ENCODE peak calls at places on chromosomes 16 and 17, in five cellular contexts. P, B, T, O and H are unnamed samples. For H3K4me1 and H3K9me3, the result is how much of the 10 kb centered on the place peaks cover.

GRCh38 chr16:88655733-88656281 is 5.0 kb upstream of the CYBA start:
- DNase-seq in O (no peak), T (no peak), B (no peak), P (no peak), H (no peak)

GRCh38 chr17:77716289-77716929 is 242.1 kb upstream of the TNRC6C start:
- DNase-seq in B (no peak), P (no peak), T (no peak), O (no peak), H (no peak)

GRCh38 chr16:280005-280421 is 378 bp upstream of the ARHGDIG start:
- DNase-seq in O (no peak), B (no peak), P (no peak), T (no peak), H (no peak)

GRCh38 chr16:74107795-74108610 is 188.6 kb upstream of the PSMD7 start:
- DNase-seq in O (peak), T (peak), B (peak), P (peak), H (peak)

GRCh38 chr16:14242769-14243168 is 171.7 kb downstream of the MRTFB start:
- DNase-seq in O (no peak), P (no peak), B (no peak), T (no peak), H (no peak)

GRCh38 chr17:38898812-38899348 is 26.5 kb upstream of the LASP1NB start:
- DNase-seq in B (no peak), T (no peak), O (peak), P (peak), H (no peak)

GRCh38 chr16:87436225-87437172 is 44.4 kb downstream of the MAP1LC3B start:
- DNase-seq in T (no peak), P (no peak), O (no peak), B (no peak), H (no peak)

GRCh38 chr17:47837401-47838039 is 3.6 kb downstream of the SCRN2 start:
- DNase-seq in T (no peak), P (no peak), B (no peak), O (no peak), H (no peak)

GRCh38 chr17:76326306-76326705 is 18.2 kb upstream of the QRICH2 start:
- DNase-seq in B (no peak), P (no peak), T (no peak), O (no peak), H (no peak)

GRCh38 chr16:66886346-66886745 is 6.0 kb downstream of the PDP2 start:
- DNase-seq in B (no peak), P (no peak), O (no peak), T (no peak), H (no peak)

GRCh38 chr17:48522031-48522593 is 8.7 kb downstream of the HOXB1 start:
- DNase-seq in O (no peak), T (no peak), P (no peak), B (peak), H (peak)

GRCh38 chr17:38451840-38452529 is 23.7 kb downstream of the ARHGAP23 start:
- DNase-seq in O (no peak), P (no peak), T (no peak), B (no peak), H (peak)

GRCh38 chr16:15858921-15859668 is 2.3 kb upstream of the MYH11 start:
- DNase-seq in B (no peak), O (no peak), T (no peak), P (no peak), H (no peak)

GRCh38 chr17:38922538-38923291 is 2.7 kb upstream of the LASP1NB start:
- DNase-seq in O (no peak), B (no peak), T (no peak), P (peak), H (no peak)

GRCh38 chr17:75864448-75864871 is 9.3 kb upstream of the WBP2 start:
- DNase-seq in O (peak), P (peak), T (no peak), B (no peak), H (no peak)

DNA sequence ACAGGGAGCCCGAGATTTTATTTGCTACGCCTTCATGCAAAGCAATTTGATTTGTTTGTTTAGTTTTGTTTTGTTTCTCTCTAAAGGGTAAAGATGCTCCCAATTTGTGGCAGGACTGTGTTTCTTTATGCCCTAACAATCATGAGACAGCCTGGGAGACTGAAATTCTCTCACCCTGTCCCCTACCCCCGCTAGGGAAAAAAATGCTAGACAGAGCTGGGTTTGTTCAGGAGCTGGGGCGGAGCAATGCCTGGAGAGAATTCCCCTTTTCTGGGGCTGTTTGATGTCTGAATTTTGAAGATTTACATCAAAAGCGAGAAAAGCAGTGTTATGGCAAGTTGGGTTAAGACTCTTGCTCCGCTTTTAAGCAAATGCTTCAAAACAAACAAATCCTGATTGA is 8.4 kb downstream of the MAF start:
- DNase-seq in P (no peak), O (no peak), T (no peak), B (no peak), H (no peak)
- H3K4me1 ChIP-seq in P (under half), O (half or more), T (under half), B (under half), H (under half)

DNA sequence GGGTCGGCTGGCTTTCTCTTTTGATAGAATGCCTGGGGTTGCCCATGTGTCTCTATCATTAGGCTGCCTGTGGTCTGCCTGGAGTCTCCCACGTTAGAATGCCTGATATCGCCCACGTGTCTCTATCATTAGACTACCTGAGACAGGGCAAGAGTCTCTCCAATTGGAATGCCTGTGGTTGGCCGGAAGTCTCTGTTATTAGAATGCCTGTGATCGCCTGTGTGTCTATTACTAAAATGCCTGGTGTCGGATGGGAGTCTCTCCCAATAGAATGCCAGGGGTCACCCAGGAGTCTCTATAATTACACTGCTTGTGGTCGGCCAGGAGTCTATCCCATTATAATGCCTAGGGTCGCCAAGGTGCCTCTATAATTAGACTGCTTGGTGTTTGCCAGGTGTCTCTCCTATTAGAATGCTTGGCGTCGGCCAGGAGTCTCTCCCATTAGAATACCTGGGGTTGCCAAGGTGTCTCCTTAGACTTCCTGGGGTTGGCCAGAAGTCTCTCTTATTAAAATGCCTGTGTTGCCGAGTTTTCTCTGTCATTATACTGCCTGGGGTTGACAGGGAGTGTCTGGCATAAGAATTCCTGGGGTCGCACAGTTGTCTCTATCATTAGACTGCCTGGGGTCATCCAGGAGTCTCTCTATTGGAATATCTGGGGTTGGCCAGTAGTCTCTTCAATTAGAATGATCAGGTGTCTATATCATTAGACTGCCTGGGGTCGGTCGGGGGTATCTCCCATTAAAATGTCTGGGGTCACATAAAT is 2272.8 kb downstream of the TP53TG3F start:
- DNase-seq in T (no peak), P (no peak), B (no peak), O (no peak), H (no peak)
- H3K9me3 ChIP-seq in T (under half), P (under half), B (under half), O (under half), H (under half)

DNA sequence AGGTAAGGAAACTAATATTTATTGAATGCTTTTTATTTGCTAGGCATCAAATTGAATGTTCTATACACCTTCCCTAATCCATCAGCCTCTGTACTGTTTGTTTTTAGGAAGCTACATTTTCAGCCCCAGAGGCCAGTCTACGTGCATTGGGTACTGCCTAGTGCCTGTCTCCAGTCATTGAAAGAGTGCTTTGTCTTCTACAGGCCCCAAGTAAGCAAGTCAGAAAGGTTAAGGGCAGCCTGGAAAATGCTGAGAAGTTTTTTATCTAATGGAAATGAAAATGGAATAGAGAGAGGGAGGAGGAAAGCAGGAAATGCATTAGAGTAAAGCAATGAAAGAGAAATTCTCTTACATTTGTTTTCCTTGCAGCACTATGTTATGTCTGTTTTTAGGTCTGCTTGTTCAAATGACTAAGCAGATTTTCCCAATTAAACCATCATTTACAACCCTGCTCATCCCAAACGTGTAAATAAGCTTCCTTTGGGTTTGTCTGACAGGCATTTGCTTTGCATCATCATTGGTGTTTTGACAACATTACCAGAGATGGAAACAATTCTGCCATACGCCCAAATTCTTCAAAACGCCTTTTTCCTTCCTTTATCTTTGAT is 116.0 kb upstream of the GOT2 start:
- DNase-seq in T (no peak), O (no peak), P (no peak), B (no peak), H (no peak)
- H3K4me1 ChIP-seq in T (under half), O (under half), P (under half), B (under half), H (under half)

DNA sequence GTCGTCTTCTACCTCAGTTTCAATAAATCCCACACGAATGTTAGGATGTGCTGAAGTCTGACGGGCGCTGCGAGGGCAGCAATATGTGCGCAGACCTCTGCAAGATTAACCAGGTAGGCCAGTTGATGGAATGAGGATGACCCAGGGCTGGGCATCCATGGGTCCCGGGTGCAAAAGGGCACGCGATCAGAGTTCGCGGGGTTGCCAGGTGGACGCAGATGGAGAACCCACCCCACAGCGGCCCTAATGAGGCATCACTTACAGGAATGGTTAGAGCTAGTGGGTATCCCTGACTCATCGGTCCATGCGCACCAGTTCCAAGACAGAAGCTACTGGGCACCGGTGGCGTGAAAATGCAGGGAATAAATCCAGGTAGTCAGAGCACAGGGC is 2116.0 kb downstream of the TP53TG3F start:
- DNase-seq in B (no peak), O (no peak), P (no peak), T (no peak), H (no peak)
- H3K9me3 ChIP-seq in B (under half), O (under half), P (under half), T (under half), H (under half)